ENCODE peak calls at places on chromosome 6, in five cellular contexts. I, M, A, J and W are unnamed samples.

GRCh38 chr6:36099872-36100483 is 30.3 kb upstream of the MAPK13 start:
- DNase-seq in M (no peak), J (no peak), A (no peak), I (no peak), W (no peak)

GRCh38 chr6:40350193-40350941 is 236.8 kb downstream of the LRFN2 start:
- DNase-seq in J (no peak), M (peak; percentile 19), I (no peak), A (no peak), W (no peak)

GRCh38 chr6:56909115-56909907 is 45.6 kb upstream of the BEND6 start:
- DNase-seq in A (no peak), J (no peak), M (no peak), I (no peak), W (no peak)

GRCh38 chr6:10054662-10055061 is 360.2 kb downstream of the TFAP2A start:
- DNase-seq in M (no peak), J (no peak), A (no peak), I (no peak), W (no peak)

GRCh38 chr6:11428895-11429294 is 108.7 kb upstream of the TMEM170B start:
- DNase-seq in A (no peak), M (no peak), J (no peak), I (no peak), W (peak; percentile 93)

GRCh38 chr6:122692175-122692598 is 82.0 kb downstream of the PKIB start:
- DNase-seq in J (no peak), A (no peak), I (no peak), M (no peak), W (no peak)

GRCh38 chr6:5968817-5969726 is 37.7 kb downstream of the NRN1 start:
- DNase-seq in M (peak; percentile 49), I (no peak), A (peak; percentile 81), J (peak; percentile 66), W (no peak)

GRCh38 chr6:157443066-157443800 is 62.2 kb downstream of the ZDHHC14 start:
- DNase-seq in I (no peak), J (no peak), M (no peak), A (no peak), W (peak; percentile 39)

GRCh38 chr6:105499928-105500327 is 97.0 kb upstream of the PREP start:
- DNase-seq in M (no peak), I (no peak), A (no peak), J (no peak), W (no peak)

GRCh38 chr6:116933488-116933887 is 56.4 kb downstream of the RFX6 start:
- DNase-seq in I (no peak), M (no peak), A (no peak), J (no peak), W (no peak)

GRCh38 chr6:43570876-43571441 is 4.9 kb downstream of the XPO5 start:
- DNase-seq in M (no peak), I (peak; percentile 29), J (no peak), A (no peak), W (no peak)

GRCh38 chr6:44001318-44001868 is 125.9 kb downstream of the MRPL14 start:
- DNase-seq in J (no peak), M (peak; percentile 68), I (peak; percentile 43), A (peak; percentile 32), W (no peak)

GRCh38 chr6:85449388-85449817 is 480 bp upstream of the NT5E start:
- DNase-seq in I (no peak), J (no peak), M (no peak), A (no peak), W (peak; percentile 79)

GRCh38 chr6:130720076-130720475 is 107.1 kb upstream of the SMLR1 start:
- DNase-seq in J (no peak), M (no peak), A (no peak), I (no peak), W (no peak)

GRCh38 chr6:24323632-24324337 is 34.1 kb downstream of the DCDC2 start:
- DNase-seq in J (no peak), M (no peak), A (no peak), I (no peak), W (no peak)

GRCh38 chr6:157469378-157469777 is 88.4 kb downstream of the ZDHHC14 start:
- DNase-seq in M (no peak), I (peak; percentile 31), J (no peak), A (no peak), W (no peak)

GRCh38 chr6:41596807-41597206 is 41.5 kb upstream of the MDFI start:
- DNase-seq in I (no peak), M (no peak), A (peak; percentile 15), J (no peak), W (no peak)

GRCh38 chr6:144131248-144131709 is 19.0 kb upstream of the STX11 start:
- DNase-seq in I (no peak), A (no peak), M (no peak), J (no peak), W (peak; percentile 9)

GRCh38 chr6:139736507-139736906 is 362.1 kb upstream of the CITED2 start:
- DNase-seq in J (no peak), A (no peak), I (no peak), M (no peak), W (no peak)

GRCh38 chr6:43717822-43718221 is 30.2 kb upstream of the MRPS18A start:
- DNase-seq in M (no peak), I (no peak), A (peak; percentile 88), J (peak; percentile 87), W (no peak)

GRCh38 chr6:151229401-151230276 is 10.1 kb upstream of the AKAP12 start:
- DNase-seq in J (no peak), I (no peak), A (no peak), M (no peak), W (no peak)

GRCh38 chr6:71239694-71240093 is 48.9 kb upstream of the OGFRL1 start:
- DNase-seq in A (no peak), I (no peak), M (no peak), J (no peak), W (no peak)

GRCh38 chr6:111952326-111952725 is 79.1 kb upstream of the FYN start:
- DNase-seq in J (no peak), I (no peak), A (no peak), M (no peak), W (no peak)

GRCh38 chr6:27500177-27500576 is 27.3 kb upstream of the ZNF184 start:
- DNase-seq in I (no peak), A (no peak), M (no peak), J (no peak), W (no peak)

GRCh38 chr6:20569000-20569610 is 34.8 kb downstream of the CDKAL1 start:
- DNase-seq in M (no peak), A (no peak), I (no peak), J (no peak), W (no peak)

GRCh38 chr6:98957440-98957839 is 9.7 kb upstream of the FBXL4 start:
- DNase-seq in M (no peak), I (no peak), A (no peak), J (no peak), W (peak; percentile 29)

GRCh38 chr6:111536888-111537287 is 53.9 kb upstream of the REV3L start:
- DNase-seq in I (peak; percentile 25), J (no peak), A (no peak), M (peak; percentile 42), W (peak; percentile 59)

GRCh38 chr6:24571361-24571760 is 74.6 kb downstream of the KIAA0319 start:
- DNase-seq in J (no peak), A (no peak), I (no peak), M (no peak), W (no peak)

GRCh38 chr6:142718667-142719191 is 226.2 kb downstream of the HIVEP2 start:
- DNase-seq in M (no peak), J (no peak), A (no peak), I (no peak), W (no peak)

GRCh38 chr6:121042766-121043165 is 291.5 kb downstream of the TBC1D32 start:
- DNase-seq in I (no peak), J (no peak), A (no peak), M (no peak), W (no peak)

GRCh38 chr6:149864578-149865535 is 698 bp upstream of the LRP11 start:
- DNase-seq in I (no peak), M (no peak), J (no peak), A (no peak), W (no peak)

GRCh38 chr6:35719830-35720733 is 16.8 kb upstream of the ARMC12 start:
- DNase-seq in J (peak; percentile 45), A (peak; percentile 73), I (peak; percentile 56), M (no peak), W (no peak)

GRCh38 chr6:14004258-14004657 is 79.5 kb downstream of the RNF182 start:
- DNase-seq in M (no peak), A (no peak), I (no peak), J (no peak), W (no peak)

GRCh38 chr6:138287144-138287955 is 69.1 kb upstream of the PBOV1 start:
- DNase-seq in A (no peak), M (peak; percentile 67), I (peak; percentile 4), J (no peak), W (peak; percentile 8)

GRCh38 chr6:8535505-8535904 is 100.2 kb upstream of the SLC35B3 start:
- DNase-seq in J (no peak), A (no peak), I (no peak), M (no peak), W (no peak)
- H3K27me3 ChIP-seq in J (no peaks in the 10 kb centered on the region), A (no peaks in the 10 kb centered on the region), I (no peaks in the 10 kb centered on the region), M (no peaks in the 10 kb centered on the region), W (no peaks in the 10 kb centered on the region)

GRCh38 chr6:159303784-159304183 is 134.6 kb downstream of the FNDC1 start:
- DNase-seq in A (no peak), J (no peak), M (no peak), I (no peak), W (no peak)
- H3K27me3 ChIP-seq in A (no peaks in the 10 kb centered on the region), J (peaks cover 4% of the 10 kb centered on the region), M (no peaks in the 10 kb centered on the region), I (peaks cover 6% of the 10 kb centered on the region), W (no peaks in the 10 kb centered on the region)

DNA sequence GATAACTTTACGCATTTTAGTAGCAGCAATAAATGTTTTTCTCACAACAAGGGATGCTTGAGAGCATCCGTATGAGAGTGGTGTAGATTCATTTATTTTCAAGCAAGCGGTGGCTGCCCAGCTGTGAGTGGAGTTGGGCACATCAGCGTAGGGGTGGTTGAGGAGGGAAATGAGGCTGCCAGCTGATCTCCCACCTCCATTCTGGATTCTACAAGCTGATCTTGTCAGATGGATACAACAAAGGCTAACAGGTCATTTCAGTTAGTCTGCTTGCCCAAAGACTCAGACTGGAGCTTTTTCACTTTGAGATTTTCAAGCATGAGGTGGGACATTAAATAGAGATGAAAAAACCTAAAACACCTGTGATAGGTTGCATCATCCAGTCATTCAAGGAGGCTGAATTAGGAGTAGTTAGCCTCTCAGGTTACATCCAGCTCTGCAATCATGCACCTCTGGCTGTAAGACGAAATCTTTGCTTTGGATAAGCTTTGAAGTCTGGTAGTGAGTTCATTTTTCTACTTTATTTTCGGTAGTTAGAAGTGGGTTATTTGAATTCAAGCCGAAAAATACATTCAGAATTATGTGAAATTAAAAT is 1.9 kb upstream of the BACH2 start:
- DNase-seq in M (no peak), I (no peak), A (no peak), J (no peak), W (no peak)
- H3K27me3 ChIP-seq in M (no peaks in the 10 kb centered on the region), I (peaks cover 42% of the 10 kb centered on the region), A (no peaks in the 10 kb centered on the region), J (no peaks in the 10 kb centered on the region), W (no peaks in the 10 kb centered on the region)

GRCh38 chr6:21906826-21907225 is 313.3 kb downstream of the SOX4 start:
- DNase-seq in J (no peak), I (no peak), M (no peak), A (no peak), W (no peak)

GRCh38 chr6:21907291-21907690 is 313.7 kb downstream of the SOX4 start:
- DNase-seq in M (no peak), I (no peak), A (no peak), J (no peak), W (no peak)

GRCh38 chr6:21908117-21908848 is 314.7 kb downstream of the SOX4 start:
- DNase-seq in M (no peak), J (no peak), A (no peak), I (no peak), W (no peak)

GRCh38 chr6:21911208-21911607 is 317.7 kb downstream of the SOX4 start:
- DNase-seq in A (no peak), M (no peak), I (no peak), J (no peak), W (no peak)

GRCh38 chr6:21909321-21909720 is 315.8 kb downstream of the SOX4 start:
- DNase-seq in I (no peak), M (no peak), J (no peak), A (no peak), W (no peak)
- H3K27me3 ChIP-seq in I (no peaks in the 10 kb centered on the region), M (no peaks in the 10 kb centered on the region), J (no peaks in the 10 kb centered on the region), A (no peaks in the 10 kb centered on the region), W (no peaks in the 10 kb centered on the region)